ENCODE peak calls at places on chromosome 10, in eight cellular contexts. A is RWPE1; S is CD8-positive, alpha-beta memory T cell; Y is brain microvascular endothelial cell; Q is HepG2; H is pancreas; C is GDM1; Z is HAP-1. M is an unnamed sample.
A peak's percentile ranks its signal among the peaks of the same experiment; 100 is the strongest.

GRCh38 chr10:48522011-48522765 is 82.7 kb downstream of the ARHGAP22 start:
- DNase-seq in A (no peak), S (no peak), Y (no peak), Q (no peak), H (no peak), C (no peak), Z (no peak), M (no peak)

GRCh38 chr10:122630526-122630925 is 69.1 kb downstream of the C10orf120 start:
- DNase-seq in A (no peak), S (no peak), Y (no peak), Q (no peak), H (no peak), C (no peak), Z (no peak), M (no peak)

GRCh38 chr10:63684257-63684936 is 163.2 kb downstream of the REEP3 start:
- DNase-seq in A (no peak), S (no peak), Y (no peak), Q (no peak), H (no peak), C (no peak), Z (no peak), M (no peak)

GRCh38 chr10:19570991-19571390 is 245.2 kb upstream of the PLXDC2 start:
- DNase-seq in A (no peak), S (no peak), Y (no peak), Q (no peak), H (no peak), C (no peak), Z (no peak), M (no peak)

GRCh38 chr10:11612004-11613001 is 853 bp upstream of the USP6NL start:
- DNase-seq in A (no peak), S (no peak), Y (no peak), Q (no peak), H (no peak), C (peak; percentile 6), Z (no peak), M (no peak)

GRCh38 chr10:34228066-34228465 is 587.0 kb downstream of the PARD3 start:
- DNase-seq in A (no peak), S (no peak), Y (no peak), Q (no peak), H (no peak), C (no peak), Z (no peak), M (no peak)

GRCh38 chr10:124043310-124044142 is 49.9 kb downstream of the CHST15 start:
- DNase-seq in A (no peak), S (no peak), Y (no peak), Q (peak; percentile 97), H (no peak), C (no peak), Z (no peak), M (peak; percentile 68)

GRCh38 chr10:130036296-130037065 is 72.4 kb upstream of the EBF3 start:
- DNase-seq in A (no peak), S (no peak), Y (no peak), Q (no peak), H (no peak), C (no peak), Z (no peak), M (no peak)

GRCh38 chr10:129193148-129193547 is 273.9 kb upstream of the MGMT start:
- DNase-seq in A (no peak), S (no peak), Y (peak; percentile 0), Q (no peak), H (no peak), C (no peak), Z (no peak), M (no peak)